ENCODE peak calls at places on chromosomes 3 and 15, in five cellular contexts. A is endodermal cell, X is A549, N is activated B cell treated with CpG ODN at 0.5 μM for 24 hours, D is choroid plexus epithelial cell. L is an unnamed sample.

GRCh38 chr3:156149781-156150375 is 29.5 kb downstream of the KCNAB1 start:
- DNase-seq in X (no peak), D (peak; percentile 22), A (no peak), N (no peak), L (no peak)

GRCh38 chr3:13714251-13714916 is 165.5 kb downstream of the FBLN2 start:
- DNase-seq in A (peak; percentile 23), N (peak; percentile 4), D (no peak), X (no peak), L (no peak)

GRCh38 chr15:40471778-40472130 is 970 bp downstream of the CHST14 start:
- DNase-seq in N (peak; percentile 23), A (no peak), X (no peak), D (peak; percentile 23), L (no peak)

GRCh38 chr15:51576911-51577500 is 45.6 kb downstream of the DMXL2 start:
- DNase-seq in N (no peak), D (peak; percentile 86), X (no peak), A (no peak), L (no peak)

GRCh38 chr15:92392966-92393286 is 755 bp upstream of the ST8SIA2 start:
- DNase-seq in N (no peak), A (peak; percentile 61), D (no peak), X (no peak), L (no peak)

GRCh38 chr15:60373745-60374144 is 24.0 kb downstream of the ANXA2 start:
- DNase-seq in N (no peak), A (peak; percentile 8), X (no peak), D (no peak), L (no peak)

GRCh38 chr15:68614621-68615035 is 35.8 kb downstream of the CORO2B start:
- DNase-seq in D (no peak), A (peak; percentile 88), X (no peak), N (no peak), L (no peak)

GRCh38 chr15:29773816-29774215 is 48.5 kb downstream of the TJP1 start:
- DNase-seq in N (no peak), D (peak; percentile 48), X (no peak), A (no peak), L (no peak)

GRCh38 chr3:190017575-190018288 is 103.0 kb downstream of the P3H2 start:
- DNase-seq in N (no peak), D (peak; percentile 87), A (peak; percentile 54), X (no peak), L (no peak)

GRCh38 chr3:190366145-190366544 is 21.8 kb upstream of the CLDN16 start:
- DNase-seq in A (no peak), N (no peak), X (no peak), D (no peak), L (no peak)

GRCh38 chr3:77186728-77187127 is 146.8 kb downstream of the ROBO2 start:
- DNase-seq in A (no peak), N (no peak), D (peak; percentile 79), X (no peak), L (no peak)

GRCh38 chr15:90988249-90988648 is 6.1 kb downstream of the PRC1 start:
- DNase-seq in A (no peak), N (no peak), D (no peak), X (no peak), L (no peak)

DNA sequence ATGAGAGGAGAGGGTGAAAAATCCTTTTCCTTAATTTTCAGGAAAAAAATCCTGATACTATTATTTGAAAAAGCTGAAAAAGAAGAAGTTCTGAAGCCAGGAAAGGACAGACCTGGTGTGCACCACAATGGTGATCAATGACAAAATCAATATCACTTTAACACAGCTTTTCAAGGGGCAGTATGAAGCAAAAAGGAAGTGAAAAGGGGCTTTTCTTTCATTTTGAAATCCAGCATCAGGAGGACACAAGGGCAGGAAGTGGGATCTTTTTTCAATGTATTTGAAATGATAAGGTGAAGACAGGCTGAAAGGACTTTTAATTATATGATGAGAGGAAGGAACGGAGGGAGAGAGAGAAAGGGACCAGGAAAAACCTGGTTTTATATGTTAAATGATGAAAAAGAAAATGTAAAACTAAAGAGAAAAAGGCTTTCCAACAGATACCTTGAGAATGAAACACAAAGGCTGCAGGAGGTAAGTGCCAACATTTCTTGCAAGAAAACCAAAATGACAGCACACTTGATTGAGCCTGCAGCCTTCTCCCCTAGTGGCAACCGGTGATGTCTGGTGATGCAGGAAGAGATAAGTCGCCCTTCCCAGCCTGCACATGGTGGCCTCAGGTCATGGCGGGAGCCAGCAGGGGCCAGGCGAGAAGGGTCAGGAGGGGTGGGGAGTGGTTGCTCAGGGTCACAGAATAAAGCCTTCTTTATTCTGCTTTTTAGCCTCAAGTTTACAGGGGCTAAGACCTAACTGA is 236.7 kb upstream of the WNT5A start:
- DNase-seq in N (no peak), X (no peak), A (peak; percentile 59), D (no peak), L (no peak)
- TF ChIP-seq CTCF in N (no peak), X (no peak), A (peak; percentile 53), D (no peak), L (no peak)

GRCh38 chr15:71469393-71469792 is 341.0 kb upstream of the NR2E3 start:
- DNase-seq in X (no peak), N (no peak), D (peak; percentile 47), A (peak; percentile 58), L (no peak)

GRCh38 chr15:71471347-71471746 is 339.0 kb upstream of the NR2E3 start:
- DNase-seq in A (no peak), D (peak; percentile 34), N (no peak), X (no peak), L (peak; percentile 37)

GRCh38 chr15:71476823-71477222 is 333.5 kb upstream of the NR2E3 start:
- DNase-seq in N (no peak), X (no peak), D (no peak), A (no peak), L (no peak)

GRCh38 chr15:71472699-71473098 is 337.7 kb upstream of the NR2E3 start:
- DNase-seq in X (no peak), N (no peak), D (no peak), A (no peak), L (no peak)

GRCh38 chr15:71473751-71474150 is 336.6 kb upstream of the NR2E3 start:
- DNase-seq in A (no peak), D (no peak), X (no peak), N (no peak), L (no peak)
- TF ChIP-seq CTCF in A (no peak), D (no peak), X (no peak), N (no peak), L (no peak)

DNA sequence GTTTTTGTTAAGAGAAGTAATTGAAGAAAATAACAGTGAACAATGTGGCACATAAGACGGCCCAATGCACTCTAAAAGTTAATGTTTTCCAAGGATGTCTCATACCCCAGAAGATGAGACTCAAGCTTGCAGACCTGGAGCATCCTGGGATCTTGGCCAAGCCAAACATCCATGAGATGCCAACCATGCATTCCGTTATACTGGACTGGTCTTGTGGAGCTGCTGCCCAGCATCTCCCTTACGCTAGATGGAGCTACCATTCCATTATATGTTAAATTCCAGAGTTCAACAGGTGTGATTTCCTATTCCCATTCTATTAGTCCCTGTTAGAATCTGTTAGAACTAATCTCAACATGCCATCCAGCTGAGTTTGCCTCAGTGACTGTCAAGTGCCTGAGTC is 181.8 kb downstream of the PDCD6IP start:
- DNase-seq in N (no peak), A (peak; percentile 60), D (peak; percentile 86), X (peak; percentile 89), L (peak; percentile 18)
- TF ChIP-seq CTCF in N (no peak), A (peak; percentile 86), D (peak; percentile 80), X (peak; percentile 93), L (peak; percentile 11)

DNA sequence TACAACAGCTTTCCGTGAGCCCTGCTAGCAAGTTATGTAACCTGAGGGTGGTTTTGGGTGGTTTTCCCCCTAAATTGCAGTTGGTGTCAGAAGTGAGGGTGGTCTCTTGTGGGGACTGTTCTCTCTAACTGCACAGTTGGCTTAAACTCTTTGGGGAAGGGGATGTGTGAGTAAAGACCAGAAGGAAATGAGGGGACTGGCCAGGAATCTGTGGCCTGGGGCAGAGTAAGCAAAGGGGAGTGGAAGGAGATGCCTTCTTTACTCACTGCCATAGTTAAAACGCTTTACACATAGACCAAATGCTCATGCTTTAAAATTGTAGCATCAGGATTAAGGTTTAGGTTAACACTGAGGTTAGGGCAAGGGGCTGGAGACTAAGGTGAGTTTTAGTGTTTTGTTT is 21.2 kb upstream of the XIRP1 start:
- DNase-seq in D (no peak), N (no peak), X (no peak), A (no peak), L (no peak)
- TF ChIP-seq CTCF in D (no peak), N (no peak), X (no peak), A (no peak), L (no peak)

DNA sequence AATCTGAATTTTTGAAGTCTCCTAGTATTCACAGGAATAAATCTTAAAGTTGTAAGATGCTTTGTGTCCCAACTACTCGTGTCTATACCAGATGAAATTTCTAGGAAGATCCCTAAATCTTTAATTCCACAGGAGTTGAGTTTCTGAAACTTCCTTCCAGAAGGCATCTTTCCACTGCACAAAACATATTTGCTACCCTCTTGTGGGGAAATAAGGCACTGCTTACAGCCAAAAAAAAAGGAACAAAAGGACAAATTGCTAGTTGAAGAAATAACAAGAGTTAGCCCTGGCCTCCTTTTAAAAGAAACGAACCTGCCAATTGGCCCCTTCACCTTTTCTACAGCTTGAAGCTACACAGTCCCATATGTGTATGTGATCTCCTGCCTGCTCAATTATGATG is 54.0 kb downstream of the TAFA4 start:
- DNase-seq in N (no peak), D (peak; percentile 55), A (no peak), X (peak; percentile 3), L (no peak)
- TF ChIP-seq CTCF in N (no peak), D (peak; percentile 77), A (peak; percentile 82), X (peak; percentile 30), L (peak; percentile 27)

DNA sequence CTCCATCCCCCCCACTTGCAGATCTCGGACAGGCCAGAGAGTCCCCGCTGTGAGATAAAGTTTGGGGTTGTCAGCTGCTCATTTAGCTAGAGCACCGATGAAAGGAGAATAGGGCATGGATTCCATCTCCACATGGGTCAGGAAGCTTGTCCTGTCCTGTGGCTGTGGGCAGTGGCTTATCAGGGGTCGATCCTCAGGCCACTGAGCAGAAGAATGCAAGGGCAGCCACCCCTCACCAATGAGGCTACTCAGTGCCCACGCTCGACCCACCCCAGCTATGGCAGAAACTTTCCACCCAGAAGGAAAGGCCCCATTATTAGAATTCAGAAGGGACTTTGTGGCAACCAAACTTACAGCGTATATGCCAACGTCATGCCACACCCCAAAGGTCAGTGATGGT is 43.3 kb downstream of the CPN2 start:
- DNase-seq in D (no peak), N (no peak), A (peak; percentile 27), X (no peak), L (no peak)
- TF ChIP-seq CTCF in D (no peak), N (no peak), A (no peak), X (no peak), L (no peak)

GRCh38 chr3:177181418-177181817 is 15.9 kb downstream of the TBL1XR1 start:
- DNase-seq in D (no peak), A (no peak), N (no peak), X (no peak), L (no peak)
- TF ChIP-seq CTCF in D (no peak), A (no peak), N (no peak), X (no peak), L (no peak)

DNA sequence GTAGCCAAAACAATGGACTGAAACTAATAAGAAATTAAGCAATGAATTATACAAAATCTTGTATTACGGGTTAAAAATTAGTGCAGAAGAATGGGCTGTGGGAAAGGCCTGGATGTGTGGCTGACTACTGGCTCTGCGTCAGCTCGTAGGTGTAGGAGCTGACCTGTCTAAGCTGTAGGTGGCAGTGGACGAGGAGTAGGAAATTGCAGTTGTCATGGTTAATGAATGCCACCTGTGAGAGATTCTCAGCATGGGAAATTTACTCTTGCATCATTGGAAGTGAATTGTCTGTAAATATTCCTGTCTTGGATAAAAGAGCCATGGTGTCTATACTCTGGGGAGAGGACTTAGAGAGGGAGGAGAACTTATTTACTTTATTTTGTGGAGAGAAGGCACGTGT is 23.4 kb downstream of the CHRNA7 start:
- DNase-seq in D (no peak), X (no peak), N (no peak), A (no peak), L (no peak)
- TF ChIP-seq CTCF in D (no peak), X (no peak), N (no peak), A (no peak), L (no peak)

L was measured in GM13976.